ENCODE peak calls at places on chromosome 12, in seven cellular contexts. One of them, this sample, is unnamed.

GRCh38 chr12:90902596-90902995 is 52.4 kb downstream of the CCER1 start:
- DNase-seq in endodermal cell: no peak
- DNase-seq in HFFc6: no peak
- DNase-seq in kidney: no peak
- DNase-seq in MM.1S: no peak
- DNase-seq in endothelial cell of umbilical vein: no peak
- DNase-seq in AG10803: no peak
- DNase-seq in this sample: no peak

GRCh38 chr12:28925726-28926376 is 223.2 kb upstream of the FAR2 start:
- DNase-seq in endodermal cell: no peak
- DNase-seq in HFFc6: no peak
- DNase-seq in kidney: no peak
- DNase-seq in MM.1S: no peak
- DNase-seq in endothelial cell of umbilical vein: no peak
- DNase-seq in AG10803: peak; percentile 97
- DNase-seq in this sample: no peak

GRCh38 chr12:41979574-41979973 is 165.1 kb downstream of the GXYLT1 start:
- DNase-seq in endodermal cell: no peak
- DNase-seq in HFFc6: no peak
- DNase-seq in kidney: no peak
- DNase-seq in MM.1S: no peak
- DNase-seq in endothelial cell of umbilical vein: no peak
- DNase-seq in AG10803: no peak
- DNase-seq in this sample: no peak

GRCh38 chr12:97757431-97758091 is 295.0 kb downstream of the RMST start:
- DNase-seq in endodermal cell: no peak
- DNase-seq in HFFc6: no peak
- DNase-seq in kidney: no peak
- DNase-seq in MM.1S: no peak
- DNase-seq in endothelial cell of umbilical vein: no peak
- DNase-seq in AG10803: no peak
- DNase-seq in this sample: no peak

GRCh38 chr12:40829738-40830144 is 137.5 kb downstream of the CNTN1 start:
- DNase-seq in endodermal cell: no peak
- DNase-seq in HFFc6: no peak
- DNase-seq in kidney: no peak
- DNase-seq in MM.1S: no peak
- DNase-seq in endothelial cell of umbilical vein: no peak
- DNase-seq in AG10803: no peak
- DNase-seq in this sample: no peak

GRCh38 chr12:15580431-15580830 is 208.8 kb downstream of the EPS8 start:
- DNase-seq in endodermal cell: no peak
- DNase-seq in HFFc6: no peak
- DNase-seq in kidney: no peak
- DNase-seq in MM.1S: no peak
- DNase-seq in endothelial cell of umbilical vein: no peak
- DNase-seq in AG10803: no peak
- DNase-seq in this sample: no peak

GRCh38 chr12:58186914-58187313 is 245.5 kb downstream of the ATP23 start:
- DNase-seq in endodermal cell: no peak
- DNase-seq in HFFc6: no peak
- DNase-seq in kidney: no peak
- DNase-seq in MM.1S: peak; percentile 46
- DNase-seq in endothelial cell of umbilical vein: no peak
- DNase-seq in AG10803: no peak
- DNase-seq in this sample: no peak

GRCh38 chr12:1531654-1532366 is 62.6 kb downstream of the FBXL14 start:
- DNase-seq in endodermal cell: peak; percentile 55
- DNase-seq in HFFc6: peak; percentile 16
- DNase-seq in kidney: no peak
- DNase-seq in MM.1S: peak; percentile 83
- DNase-seq in endothelial cell of umbilical vein: no peak
- DNase-seq in AG10803: no peak
- DNase-seq in this sample: no peak

GRCh38 chr12:7374423-7375144 is 69.4 kb downstream of the CD163L1 start:
- DNase-seq in endodermal cell: peak; percentile 92
- DNase-seq in HFFc6: peak; percentile 20
- DNase-seq in kidney: peak; percentile 58
- DNase-seq in MM.1S: peak; percentile 48
- DNase-seq in endothelial cell of umbilical vein: peak; percentile 51
- DNase-seq in AG10803: peak; percentile 48
- DNase-seq in this sample: no peak

GRCh38 chr12:111578276-111578970 is 20.7 kb downstream of the ATXN2 start:
- DNase-seq in endodermal cell: no peak
- DNase-seq in HFFc6: peak; percentile 86
- DNase-seq in kidney: no peak
- DNase-seq in MM.1S: no peak
- DNase-seq in endothelial cell of umbilical vein: peak; percentile 64
- DNase-seq in AG10803: peak; percentile 72
- DNase-seq in this sample: no peak

GRCh38 chr12:80858356-80858755 is 79.4 kb downstream of the LIN7A start:
- DNase-seq in endodermal cell: no peak
- DNase-seq in HFFc6: no peak
- DNase-seq in kidney: no peak
- DNase-seq in MM.1S: no peak
- DNase-seq in endothelial cell of umbilical vein: no peak
- DNase-seq in AG10803: peak; percentile 21
- DNase-seq in this sample: no peak

GRCh38 chr12:59007620-59008019 is 87.3 kb upstream of the LRIG3 start:
- DNase-seq in endodermal cell: no peak
- DNase-seq in HFFc6: no peak
- DNase-seq in kidney: no peak
- DNase-seq in MM.1S: no peak
- DNase-seq in endothelial cell of umbilical vein: no peak
- DNase-seq in AG10803: no peak
- DNase-seq in this sample: no peak

GRCh38 chr12:54933381-54933780 is 51.2 kb downstream of the TESPA1 start:
- DNase-seq in endodermal cell: no peak
- DNase-seq in HFFc6: peak; percentile 42
- DNase-seq in kidney: no peak
- DNase-seq in MM.1S: peak; percentile 47
- DNase-seq in endothelial cell of umbilical vein: no peak
- DNase-seq in AG10803: no peak
- DNase-seq in this sample: no peak

GRCh38 chr12:31922341-31923062 is 36.7 kb upstream of the RESF1 start:
- DNase-seq in endodermal cell: no peak
- DNase-seq in HFFc6: no peak
- DNase-seq in kidney: no peak
- DNase-seq in MM.1S: no peak
- DNase-seq in endothelial cell of umbilical vein: peak; percentile 21
- DNase-seq in AG10803: no peak
- DNase-seq in this sample: no peak

GRCh38 chr12:127620956-127621355 is 646.0 kb upstream of the TMEM132C start:
- DNase-seq in endodermal cell: no peak
- DNase-seq in HFFc6: no peak
- DNase-seq in kidney: no peak
- DNase-seq in MM.1S: no peak
- DNase-seq in endothelial cell of umbilical vein: no peak
- DNase-seq in AG10803: no peak
- DNase-seq in this sample: no peak

GRCh38 chr12:120047072-120047471 is 58.0 kb downstream of the BICDL1 start:
- DNase-seq in endodermal cell: no peak
- DNase-seq in HFFc6: no peak
- DNase-seq in kidney: no peak
- DNase-seq in MM.1S: no peak
- DNase-seq in endothelial cell of umbilical vein: no peak
- DNase-seq in AG10803: no peak
- DNase-seq in this sample: no peak

GRCh38 chr12:117970334-117970733 is 1.5 kb upstream of the KSR2 start:
- DNase-seq in endodermal cell: peak; percentile 17
- DNase-seq in HFFc6: no peak
- DNase-seq in kidney: no peak
- DNase-seq in MM.1S: no peak
- DNase-seq in endothelial cell of umbilical vein: no peak
- DNase-seq in AG10803: no peak
- DNase-seq in this sample: no peak

GRCh38 chr12:2259368-2259767 is 206.6 kb downstream of the CACNA1C start:
- DNase-seq in endodermal cell: no peak
- DNase-seq in HFFc6: no peak
- DNase-seq in kidney: no peak
- DNase-seq in MM.1S: no peak
- DNase-seq in endothelial cell of umbilical vein: no peak
- DNase-seq in AG10803: no peak
- DNase-seq in this sample: no peak

GRCh38 chr12:130764475-130765185 is 48.5 kb upstream of the RIMBP2 start:
- DNase-seq in endodermal cell: peak; percentile 70
- DNase-seq in HFFc6: peak; percentile 67
- DNase-seq in kidney: no peak
- DNase-seq in MM.1S: no peak
- DNase-seq in endothelial cell of umbilical vein: peak; percentile 15
- DNase-seq in AG10803: peak; percentile 17
- DNase-seq in this sample: no peak

GRCh38 chr12:106333756-106334155 is 23.8 kb upstream of the POLR3B start:
- DNase-seq in endodermal cell: no peak
- DNase-seq in HFFc6: no peak
- DNase-seq in kidney: no peak
- DNase-seq in MM.1S: no peak
- DNase-seq in endothelial cell of umbilical vein: no peak
- DNase-seq in AG10803: no peak
- DNase-seq in this sample: no peak

GRCh38 chr12:28014196-28014595 is 41.7 kb upstream of the PTHLH start:
- DNase-seq in endodermal cell: no peak
- DNase-seq in HFFc6: no peak
- DNase-seq in kidney: no peak
- DNase-seq in MM.1S: no peak
- DNase-seq in endothelial cell of umbilical vein: no peak
- DNase-seq in AG10803: no peak
- DNase-seq in this sample: no peak

GRCh38 chr12:89969098-89969497 is 260.5 kb upstream of the ATP2B1 start:
- DNase-seq in endodermal cell: no peak
- DNase-seq in HFFc6: no peak
- DNase-seq in kidney: no peak
- DNase-seq in MM.1S: no peak
- DNase-seq in endothelial cell of umbilical vein: no peak
- DNase-seq in AG10803: no peak
- DNase-seq in this sample: no peak

GRCh38 chr12:49947593-49948226 is 2.8 kb upstream of the AQP2 start:
- DNase-seq in endodermal cell: peak; percentile 54
- DNase-seq in HFFc6: no peak
- DNase-seq in kidney: peak; percentile 37
- DNase-seq in MM.1S: no peak
- DNase-seq in endothelial cell of umbilical vein: no peak
- DNase-seq in AG10803: no peak
- DNase-seq in this sample: no peak

GRCh38 chr12:131736807-131737484 is 26.1 kb downstream of the SFSWAP start:
- DNase-seq in endodermal cell: peak; percentile 86
- DNase-seq in HFFc6: peak; percentile 26
- DNase-seq in kidney: no peak
- DNase-seq in MM.1S: no peak
- DNase-seq in endothelial cell of umbilical vein: peak; percentile 29
- DNase-seq in AG10803: peak; percentile 10
- DNase-seq in this sample: no peak

GRCh38 chr12:120628919-120629318 is 11.5 kb upstream of the CABP1 start:
- DNase-seq in endodermal cell: peak; percentile 91
- DNase-seq in HFFc6: no peak
- DNase-seq in kidney: peak; percentile 43
- DNase-seq in MM.1S: no peak
- DNase-seq in endothelial cell of umbilical vein: no peak
- DNase-seq in AG10803: no peak
- DNase-seq in this sample: no peak

GRCh38 chr12:24861751-24862575 is 86.9 kb downstream of the BCAT1 start:
- DNase-seq in endodermal cell: no peak
- DNase-seq in HFFc6: peak; percentile 52
- DNase-seq in kidney: no peak
- DNase-seq in MM.1S: peak; percentile 73
- DNase-seq in endothelial cell of umbilical vein: peak; percentile 31
- DNase-seq in AG10803: peak; percentile 39
- DNase-seq in this sample: no peak

GRCh38 chr12:104671407-104672095 is 214.8 kb downstream of the CHST11 start:
- DNase-seq in endodermal cell: peak; percentile 81
- DNase-seq in HFFc6: peak; percentile 90
- DNase-seq in kidney: peak; percentile 96
- DNase-seq in MM.1S: peak; percentile 65
- DNase-seq in endothelial cell of umbilical vein: peak; percentile 94
- DNase-seq in AG10803: peak; percentile 95
- DNase-seq in this sample: no peak

DNA sequence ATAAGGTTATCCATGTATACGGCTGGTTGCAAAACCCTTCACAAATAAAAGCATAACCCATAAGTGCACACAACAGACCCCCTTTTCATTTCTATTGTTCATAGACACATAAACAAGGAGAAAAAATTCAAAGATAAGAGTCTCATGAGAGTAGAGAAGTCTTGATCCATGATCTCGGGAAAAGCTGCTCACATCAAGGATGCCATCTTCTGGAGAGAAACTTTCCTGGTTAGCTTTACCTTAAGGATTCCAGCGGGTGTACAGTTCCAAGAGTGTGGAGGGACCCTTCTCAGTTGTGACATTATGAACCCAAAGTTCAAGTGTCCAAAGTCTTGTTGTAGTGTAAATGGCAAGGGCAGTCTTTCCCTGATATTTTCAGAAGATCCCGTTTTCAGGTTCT is 144.5 kb downstream of the LLPH start:
- DNase-seq in endodermal cell: no peak
- DNase-seq in HFFc6: no peak
- DNase-seq in kidney: no peak
- DNase-seq in MM.1S: no peak
- DNase-seq in endothelial cell of umbilical vein: peak; percentile 28
- DNase-seq in AG10803: no peak
- DNase-seq in this sample: no peak
- TF ChIP-seq CTCF in endodermal cell: no peak
- TF ChIP-seq CTCF in HFFc6: no peak
- TF ChIP-seq CTCF in kidney: no peak
- TF ChIP-seq CTCF in MM.1S: no peak
- TF ChIP-seq CTCF in endothelial cell of umbilical vein: no peak
- TF ChIP-seq CTCF in AG10803: peak; percentile 28
- TF ChIP-seq CTCF in this sample: no peak

GRCh38 chr12:39292125-39292630 is 150.7 kb downstream of the KIF21A start:
- DNase-seq in endodermal cell: no peak
- DNase-seq in HFFc6: no peak
- DNase-seq in kidney: no peak
- DNase-seq in MM.1S: no peak
- DNase-seq in endothelial cell of umbilical vein: no peak
- DNase-seq in AG10803: no peak
- DNase-seq in this sample: no peak
- TF ChIP-seq CTCF in endodermal cell: no peak
- TF ChIP-seq CTCF in HFFc6: no peak
- TF ChIP-seq CTCF in kidney: no peak
- TF ChIP-seq CTCF in MM.1S: no peak
- TF ChIP-seq CTCF in endothelial cell of umbilical vein: no peak
- TF ChIP-seq CTCF in AG10803: no peak
- TF ChIP-seq CTCF in this sample: no peak

GRCh38 chr12:19574606-19575005 is 135.3 kb downstream of the AEBP2 start:
- DNase-seq in endodermal cell: peak; percentile 59
- DNase-seq in HFFc6: no peak
- DNase-seq in kidney: no peak
- DNase-seq in MM.1S: no peak
- DNase-seq in endothelial cell of umbilical vein: peak; percentile 72
- DNase-seq in AG10803: no peak
- DNase-seq in this sample: no peak
- TF ChIP-seq CTCF in endodermal cell: peak; percentile 76
- TF ChIP-seq CTCF in HFFc6: peak; percentile 39
- TF ChIP-seq CTCF in kidney: no peak
- TF ChIP-seq CTCF in MM.1S: no peak
- TF ChIP-seq CTCF in endothelial cell of umbilical vein: no peak
- TF ChIP-seq CTCF in AG10803: peak; percentile 8
- TF ChIP-seq CTCF in this sample: no peak

DNA sequence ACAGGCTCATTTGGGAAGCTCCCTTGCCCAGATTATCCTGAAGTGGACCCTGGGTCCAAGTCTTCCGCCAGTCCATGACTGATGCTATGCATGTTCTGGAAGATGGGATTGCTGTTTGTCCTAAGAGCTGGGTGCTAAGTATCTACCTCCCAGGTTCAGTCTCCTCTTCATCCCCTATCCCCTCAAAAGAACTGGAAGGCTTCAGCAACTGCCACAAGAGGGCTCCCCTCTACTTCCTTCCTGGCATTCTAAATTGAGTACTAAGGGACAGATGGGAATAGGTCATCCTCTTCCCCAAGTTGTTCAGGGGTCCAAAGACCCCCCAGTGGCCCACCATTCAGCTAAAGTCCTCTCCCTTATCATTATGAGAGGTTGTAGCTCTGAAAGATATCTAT is 9.0 kb upstream of the FKBP11 start:
- DNase-seq in endodermal cell: peak; percentile 64
- DNase-seq in HFFc6: no peak
- DNase-seq in kidney: no peak
- DNase-seq in MM.1S: peak; percentile 12
- DNase-seq in endothelial cell of umbilical vein: no peak
- DNase-seq in AG10803: no peak
- DNase-seq in this sample: no peak
- TF ChIP-seq CTCF in endodermal cell: peak; percentile 62
- TF ChIP-seq CTCF in HFFc6: peak; percentile 60
- TF ChIP-seq CTCF in kidney: no peak
- TF ChIP-seq CTCF in MM.1S: peak; percentile 23
- TF ChIP-seq CTCF in endothelial cell of umbilical vein: peak; percentile 11
- TF ChIP-seq CTCF in AG10803: peak; percentile 24
- TF ChIP-seq CTCF in this sample: peak; percentile 19

This sample was measured in progenitor cell of endocrine pancreas.